ENCODE peak calls at places on chromosomes 7 and 10, in five cellular contexts. One of them, this sample, is unnamed.

GRCh38 chr10:14405076-14406065 is 74.6 kb upstream of the FRMD4A start:
- DNase-seq in DND-41: no peak
- DNase-seq in Karpas-422: no peak
- DNase-seq in mesenchymal stem cell: peak; percentile 49
- DNase-seq in IMR-90: peak; percentile 99
- DNase-seq in this sample: no peak

GRCh38 chr10:90960355-90960814 is 39.5 kb upstream of the ANKRD1 start:
- DNase-seq in DND-41: no peak
- DNase-seq in Karpas-422: no peak
- DNase-seq in mesenchymal stem cell: peak; percentile 90
- DNase-seq in IMR-90: peak; percentile 89
- DNase-seq in this sample: no peak

GRCh38 chr7:113872981-113873380 is 45.8 kb downstream of the PPP1R3A start:
- DNase-seq in DND-41: no peak
- DNase-seq in Karpas-422: no peak
- DNase-seq in mesenchymal stem cell: no peak
- DNase-seq in IMR-90: no peak
- DNase-seq in this sample: no peak

GRCh38 chr7:32893225-32893560 is 1.6 kb upstream of the KBTBD2 start:
- DNase-seq in DND-41: no peak
- DNase-seq in Karpas-422: no peak
- DNase-seq in mesenchymal stem cell: no peak
- DNase-seq in IMR-90: no peak
- DNase-seq in this sample: no peak

GRCh38 chr7:75695036-75695435 is 43.7 kb downstream of the HIP1 start:
- DNase-seq in DND-41: no peak
- DNase-seq in Karpas-422: no peak
- DNase-seq in mesenchymal stem cell: no peak
- DNase-seq in IMR-90: no peak
- DNase-seq in this sample: no peak

GRCh38 chr7:27745064-27745583 is 5.2 kb downstream of the TAX1BP1 start:
- DNase-seq in DND-41: no peak
- DNase-seq in Karpas-422: peak; percentile 55
- DNase-seq in mesenchymal stem cell: peak; percentile 85
- DNase-seq in IMR-90: peak; percentile 84
- DNase-seq in this sample: peak; percentile 47

GRCh38 chr10:93541402-93542357 is 24.8 kb upstream of the FFAR4 start:
- DNase-seq in DND-41: no peak
- DNase-seq in Karpas-422: no peak
- DNase-seq in mesenchymal stem cell: peak; percentile 38
- DNase-seq in IMR-90: peak; percentile 46
- DNase-seq in this sample: peak; percentile 66

GRCh38 chr10:64044098-64044497 is 522.9 kb downstream of the REEP3 start:
- DNase-seq in DND-41: no peak
- DNase-seq in Karpas-422: no peak
- DNase-seq in mesenchymal stem cell: no peak
- DNase-seq in IMR-90: no peak
- DNase-seq in this sample: no peak

GRCh38 chr10:61460835-61461234 is 7.7 kb upstream of the TMEM26 start:
- DNase-seq in DND-41: no peak
- DNase-seq in Karpas-422: no peak
- DNase-seq in mesenchymal stem cell: no peak
- DNase-seq in IMR-90: no peak
- DNase-seq in this sample: no peak

GRCh38 chr10:124589491-124590006 is 127.9 kb downstream of the LHPP start:
- DNase-seq in DND-41: no peak
- DNase-seq in Karpas-422: no peak
- DNase-seq in mesenchymal stem cell: no peak
- DNase-seq in IMR-90: no peak
- DNase-seq in this sample: no peak

GRCh38 chr7:44772867-44773266 is 23.6 kb upstream of the PPIA start:
- DNase-seq in DND-41: no peak
- DNase-seq in Karpas-422: peak; percentile 69
- DNase-seq in mesenchymal stem cell: no peak
- DNase-seq in IMR-90: no peak
- DNase-seq in this sample: peak; percentile 56

GRCh38 chr7:144437370-144438191 is 34.1 kb upstream of the NOBOX start:
- DNase-seq in DND-41: peak; percentile 44
- DNase-seq in Karpas-422: peak; percentile 88
- DNase-seq in mesenchymal stem cell: peak; percentile 64
- DNase-seq in IMR-90: peak; percentile 17
- DNase-seq in this sample: peak; percentile 40

GRCh38 chr7:145978769-145979168 is 137.8 kb upstream of the CNTNAP2 start:
- DNase-seq in DND-41: no peak
- DNase-seq in Karpas-422: no peak
- DNase-seq in mesenchymal stem cell: no peak
- DNase-seq in IMR-90: no peak
- DNase-seq in this sample: no peak

GRCh38 chr7:21766218-21766617 is 179.5 kb downstream of the CDCA7L start:
- DNase-seq in DND-41: no peak
- DNase-seq in Karpas-422: no peak
- DNase-seq in mesenchymal stem cell: no peak
- DNase-seq in IMR-90: no peak
- DNase-seq in this sample: no peak

GRCh38 chr7:77538186-77538907 is 1.3 kb downstream of the PTPN12 start:
- DNase-seq in DND-41: no peak
- DNase-seq in Karpas-422: peak; percentile 43
- DNase-seq in mesenchymal stem cell: peak; percentile 97
- DNase-seq in IMR-90: peak; percentile 93
- DNase-seq in this sample: peak; percentile 77

GRCh38 chr7:29955799-29956476 is 33.7 kb downstream of the SCRN1 start:
- DNase-seq in DND-41: peak; percentile 6
- DNase-seq in Karpas-422: peak; percentile 83
- DNase-seq in mesenchymal stem cell: no peak
- DNase-seq in IMR-90: no peak
- DNase-seq in this sample: no peak

GRCh38 chr10:46220872-46221538 is 65.8 kb upstream of the ANTXRL start:
- DNase-seq in DND-41: no peak
- DNase-seq in Karpas-422: no peak
- DNase-seq in mesenchymal stem cell: peak; percentile 10
- DNase-seq in IMR-90: no peak
- DNase-seq in this sample: peak; percentile 30

GRCh38 chr7:79452495-79453265 is 787 bp downstream of the MAGI2 start:
- DNase-seq in DND-41: no peak
- DNase-seq in Karpas-422: no peak
- DNase-seq in mesenchymal stem cell: peak; percentile 60
- DNase-seq in IMR-90: peak; percentile 26
- DNase-seq in this sample: peak; percentile 36

GRCh38 chr7:80392229-80393169 is 119.4 kb downstream of the GNAT3 start:
- DNase-seq in DND-41: no peak
- DNase-seq in Karpas-422: peak; percentile 43
- DNase-seq in mesenchymal stem cell: peak; percentile 58
- DNase-seq in IMR-90: peak; percentile 60
- DNase-seq in this sample: no peak

GRCh38 chr10:62390497-62391176 is 16.5 kb downstream of the ZNF365 start:
- DNase-seq in DND-41: no peak
- DNase-seq in Karpas-422: no peak
- DNase-seq in mesenchymal stem cell: no peak
- DNase-seq in IMR-90: peak; percentile 66
- DNase-seq in this sample: no peak

GRCh38 chr10:6530211-6530840 is 49.8 kb downstream of the PRKCQ start:
- DNase-seq in DND-41: no peak
- DNase-seq in Karpas-422: no peak
- DNase-seq in mesenchymal stem cell: no peak
- DNase-seq in IMR-90: no peak
- DNase-seq in this sample: no peak

GRCh38 chr7:30224511-30225031 is 59.8 kb upstream of the ZNRF2 start:
- DNase-seq in DND-41: no peak
- DNase-seq in Karpas-422: peak; percentile 57
- DNase-seq in mesenchymal stem cell: peak; percentile 75
- DNase-seq in IMR-90: peak; percentile 30
- DNase-seq in this sample: no peak

GRCh38 chr7:43198599-43199090 is 86.2 kb downstream of the HECW1 start:
- DNase-seq in DND-41: no peak
- DNase-seq in Karpas-422: no peak
- DNase-seq in mesenchymal stem cell: no peak
- DNase-seq in IMR-90: no peak
- DNase-seq in this sample: no peak

DNA sequence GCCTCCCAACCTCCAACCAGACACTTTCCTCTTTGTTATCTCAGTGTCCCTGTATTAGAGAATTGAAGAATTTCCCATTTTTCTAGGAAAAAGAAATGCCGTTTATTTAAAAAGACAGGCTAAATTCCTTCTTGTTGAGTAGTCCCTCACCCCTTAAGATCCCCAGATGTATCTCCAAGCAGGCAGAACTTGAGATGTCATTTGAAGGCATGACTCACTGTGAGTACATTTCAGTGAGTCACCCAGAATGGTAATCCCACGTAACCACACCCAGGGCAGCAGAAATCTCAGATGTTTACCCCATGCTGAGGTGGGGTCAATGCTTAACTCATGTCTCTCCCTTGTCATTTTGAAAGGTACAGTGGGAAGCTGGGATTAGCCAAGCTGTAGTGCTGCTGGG is 4.4 kb downstream of the ZNF655 start:
- DNase-seq in DND-41: no peak
- DNase-seq in Karpas-422: no peak
- DNase-seq in mesenchymal stem cell: peak; percentile 99
- DNase-seq in IMR-90: peak; percentile 100
- DNase-seq in this sample: no peak
- H3K9ac ChIP-seq in DND-41: no peak overlapping the region
- H3K9ac ChIP-seq in Karpas-422: no peak overlapping the region
- H3K9ac ChIP-seq in mesenchymal stem cell: peak overlapping the region; percentile 100
- H3K9ac ChIP-seq in IMR-90: peak overlapping the region; percentile 48
- H3K9ac ChIP-seq in this sample: no peak overlapping the region

DNA sequence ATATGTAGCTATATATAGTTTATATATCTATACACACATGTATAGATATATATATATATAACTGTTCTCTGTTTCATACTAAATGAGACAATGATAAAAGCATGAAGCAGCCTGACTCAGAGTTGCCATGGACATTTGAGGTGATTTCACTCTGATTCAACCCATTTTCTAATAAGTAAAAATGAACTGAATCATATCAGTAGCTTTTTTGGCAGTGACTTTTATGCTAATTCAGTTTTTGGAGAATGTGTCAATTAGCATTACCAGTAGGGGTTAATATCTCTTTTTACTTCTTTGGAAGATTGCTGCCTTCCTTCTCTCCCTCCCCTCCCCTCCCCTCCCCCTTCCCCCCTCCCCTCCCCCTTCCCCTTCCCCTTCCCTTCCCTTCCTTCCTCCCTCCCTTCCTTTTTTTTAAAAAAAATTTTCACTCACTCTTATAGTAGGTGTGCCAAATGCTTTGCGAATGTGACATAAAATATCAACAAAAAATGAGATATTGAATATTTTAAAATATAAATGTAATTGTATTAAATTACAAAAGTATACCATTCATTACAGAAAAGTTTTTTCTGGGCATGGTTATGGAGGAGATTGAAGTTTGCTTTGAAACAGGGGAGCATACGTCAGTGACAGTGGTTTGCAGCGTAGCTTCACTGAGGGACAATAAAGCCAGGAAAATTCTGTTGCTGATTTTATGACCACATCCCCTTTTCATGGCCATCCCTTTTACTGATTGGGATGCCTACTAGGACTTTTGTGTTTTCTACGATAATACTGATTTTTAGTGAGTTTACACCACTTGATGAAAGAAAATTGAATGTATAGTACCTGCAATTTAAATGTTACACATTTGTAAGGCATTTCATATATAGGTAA is 64.0 kb upstream of the KLF6 start:
- DNase-seq in DND-41: no peak
- DNase-seq in Karpas-422: no peak
- DNase-seq in mesenchymal stem cell: no peak
- DNase-seq in IMR-90: peak; percentile 86
- DNase-seq in this sample: no peak
- H3K4me1 ChIP-seq in DND-41: peaks cover 34% of the 10 kb centered on the region
- H3K4me1 ChIP-seq in Karpas-422: peaks cover 11% of the 10 kb centered on the region
- H3K4me1 ChIP-seq in mesenchymal stem cell: peaks cover 11% of the 10 kb centered on the region
- H3K4me1 ChIP-seq in IMR-90: peaks cover 17% of the 10 kb centered on the region
- H3K4me1 ChIP-seq in this sample: peaks cover 8% of the 10 kb centered on the region

GRCh38 chr7:2894118-2894940 is 50.2 kb upstream of the GNA12 start:
- DNase-seq in DND-41: peak; percentile 88
- DNase-seq in Karpas-422: peak; percentile 44
- DNase-seq in mesenchymal stem cell: no peak
- DNase-seq in IMR-90: no peak
- DNase-seq in this sample: no peak
- H2AFZ ChIP-seq in DND-41: peak overlapping the region; percentile 38
- H2AFZ ChIP-seq in Karpas-422: peak overlapping the region; percentile 53
- H2AFZ ChIP-seq in mesenchymal stem cell: no peak overlapping the region
- H2AFZ ChIP-seq in IMR-90: peak overlapping the region; percentile 51
- H2AFZ ChIP-seq in this sample: no peak overlapping the region

GRCh38 chr10:104331208-104331838 is 6.9 kb downstream of the ITPRIP start:
- DNase-seq in DND-41: no peak
- DNase-seq in Karpas-422: no peak
- DNase-seq in mesenchymal stem cell: peak; percentile 72
- DNase-seq in IMR-90: peak; percentile 84
- DNase-seq in this sample: peak; percentile 57
- H3K9ac ChIP-seq in DND-41: no peak overlapping the region
- H3K9ac ChIP-seq in Karpas-422: no peak overlapping the region
- H3K9ac ChIP-seq in mesenchymal stem cell: peak overlapping the region; percentile 97
- H3K9ac ChIP-seq in IMR-90: peak overlapping the region; percentile 20
- H3K9ac ChIP-seq in this sample: no peak overlapping the region

DNA sequence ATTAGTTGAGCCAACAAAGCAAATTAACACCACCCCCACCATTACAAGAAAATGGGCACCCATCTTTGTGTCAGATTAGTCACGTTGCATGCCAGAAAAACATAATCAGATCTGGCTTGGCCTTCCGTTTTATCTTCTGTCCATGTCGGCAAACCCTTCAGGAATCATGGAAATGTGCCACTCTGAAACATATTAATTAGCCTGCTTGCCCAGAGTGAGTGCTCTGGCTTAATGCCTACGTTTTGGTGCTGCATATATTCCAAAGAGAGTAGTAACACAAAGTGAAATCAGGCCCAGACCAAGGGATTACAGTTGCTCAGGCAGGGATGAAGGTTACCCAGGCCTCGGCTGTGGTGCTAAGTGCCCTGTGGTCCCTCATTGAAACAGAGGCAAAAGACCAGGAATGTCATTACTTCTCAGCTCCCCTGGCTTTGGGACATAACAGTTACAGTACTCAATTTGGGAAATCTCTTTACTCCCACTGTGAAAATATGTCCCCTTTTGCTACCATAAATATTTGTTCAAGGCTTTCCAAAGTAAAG is 154.0 kb upstream of the LSM8 start:
- DNase-seq in DND-41: no peak
- DNase-seq in Karpas-422: no peak
- DNase-seq in mesenchymal stem cell: no peak
- DNase-seq in IMR-90: no peak
- DNase-seq in this sample: no peak
- H3K4me1 ChIP-seq in DND-41: no peaks in the 10 kb centered on the region
- H3K4me1 ChIP-seq in Karpas-422: no peaks in the 10 kb centered on the region
- H3K4me1 ChIP-seq in mesenchymal stem cell: no peaks in the 10 kb centered on the region
- H3K4me1 ChIP-seq in IMR-90: no peaks in the 10 kb centered on the region
- H3K4me1 ChIP-seq in this sample: no peaks in the 10 kb centered on the region

DNA sequence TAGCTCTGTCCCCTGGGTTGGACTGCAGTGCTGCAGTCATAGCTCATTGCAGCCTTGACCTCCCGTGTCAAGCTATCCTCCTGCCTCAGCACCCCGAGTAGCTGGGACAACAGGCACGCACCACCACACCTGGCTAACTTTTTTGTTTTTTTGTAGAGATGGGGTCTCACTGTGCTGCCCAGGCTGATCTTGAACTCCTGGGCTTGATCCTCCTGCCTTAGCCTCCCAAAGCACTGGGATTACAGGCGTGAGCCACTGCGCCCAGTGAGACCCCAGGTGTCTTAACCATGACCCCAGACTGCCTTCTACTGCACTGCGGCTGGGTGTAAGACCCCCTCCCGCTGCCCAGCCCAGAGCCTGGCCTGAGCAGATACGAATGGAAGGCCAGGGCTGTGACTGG is 36.3 kb downstream of the GTF2IRD1 start:
- DNase-seq in DND-41: no peak
- DNase-seq in Karpas-422: no peak
- DNase-seq in mesenchymal stem cell: no peak
- DNase-seq in IMR-90: no peak
- DNase-seq in this sample: no peak
- H2AFZ ChIP-seq in DND-41: no peak overlapping the region
- H2AFZ ChIP-seq in Karpas-422: no peak overlapping the region
- H2AFZ ChIP-seq in mesenchymal stem cell: no peak overlapping the region
- H2AFZ ChIP-seq in IMR-90: no peak overlapping the region
- H2AFZ ChIP-seq in this sample: no peak overlapping the region

This sample was measured in H9.